ENCODE peak calls at places on chromosome 18, in ten cellular contexts. A is HS-5; O is astrocyte of the spinal cord; S is GM04503; N is GF-D8; M is D341Med; W is activated CD4-positive, CD25-positive, alpha-beta regulatory T cell treated with anti-CD3 and anti-CD28 coated beads, Interleukin-2, amount 50 U/mL, for 72 hours; J is mucosa of gallbladder; B is epithelial cell of proximal tubule; U is activated CD8-positive, alpha-beta memory T cell treated with anti-CD3 and anti-CD28 coated beads, Interleukin-2, amount 50 U/mL, for 4 hours. X is an unnamed sample.

GRCh38 chr18:44986933-44987332 is 306.2 kb downstream of the SETBP1 start:
- DNase-seq in W (no peak), N (no peak), J (no peak), U (no peak), A (no peak), S (no peak), B (no peak), O (no peak), M (no peak), X (no peak)

GRCh38 chr18:3499498-3499897 is 49.5 kb downstream of the TGIF1 start:
- DNase-seq in S (no peak), J (no peak), A (no peak), O (no peak), W (no peak), N (no peak), U (no peak), M (no peak), B (no peak), X (peak; percentile 48)

GRCh38 chr18:21110667-21111350 is 804 bp downstream of the ROCK1 start:
- DNase-seq in B (no peak), A (no peak), N (peak; percentile 69), O (peak; percentile 32), S (no peak), M (peak; percentile 79), J (peak; percentile 36), W (peak; percentile 68), U (peak; percentile 59), X (peak; percentile 28)

GRCh38 chr18:54269924-54270844 is 867 bp downstream of the POLI start:
- DNase-seq in A (no peak), O (peak; percentile 47), J (peak; percentile 41), U (peak; percentile 46), N (peak; percentile 65), M (no peak), S (no peak), B (no peak), W (peak; percentile 64), X (peak; percentile 76)

GRCh38 chr18:26756556-26756955 is 109.0 kb downstream of the AQP4 start:
- DNase-seq in O (no peak), B (no peak), U (no peak), S (no peak), W (no peak), N (no peak), A (no peak), J (no peak), M (no peak), X (no peak)

GRCh38 chr18:60537074-60537473 is 164.5 kb upstream of the MC4R start:
- DNase-seq in O (no peak), A (no peak), B (no peak), M (no peak), J (no peak), N (no peak), U (no peak), S (no peak), W (no peak), X (no peak)

GRCh38 chr18:58303363-58303762 is 259.3 kb downstream of the NEDD4L start:
- DNase-seq in B (no peak), O (no peak), S (no peak), A (no peak), J (no peak), W (no peak), U (no peak), N (no peak), M (no peak), X (no peak)

GRCh38 chr18:77366725-77367641 is 117.3 kb downstream of the GALR1 start:
- DNase-seq in B (no peak), O (peak; percentile 71), J (no peak), A (no peak), S (no peak), N (no peak), W (no peak), U (no peak), M (no peak), X (peak; percentile 81)

GRCh38 chr18:3932285-3932684 is 482.3 kb downstream of the TGIF1 start:
- DNase-seq in O (no peak), N (no peak), A (no peak), S (no peak), M (no peak), J (no peak), B (no peak), W (no peak), U (no peak), X (no peak)

GRCh38 chr18:48330016-48330991 is 78.9 kb downstream of the ZBTB7C start:
- DNase-seq in N (no peak), U (no peak), O (peak; percentile 90), A (peak; percentile 67), J (no peak), W (no peak), S (peak; percentile 54), B (peak; percentile 68), M (no peak), X (peak; percentile 83)

GRCh38 chr18:13225261-13225660 is 6.7 kb downstream of the LDLRAD4 start:
- DNase-seq in N (no peak), W (no peak), U (no peak), A (no peak), J (no peak), S (no peak), O (no peak), M (no peak), B (no peak), X (no peak)

GRCh38 chr18:46668135-46668534 is 11.1 kb upstream of the LOXHD1 start:
- DNase-seq in B (no peak), S (no peak), N (no peak), O (no peak), J (no peak), U (no peak), A (no peak), M (no peak), W (no peak), X (no peak)

GRCh38 chr18:34947711-34948125 is 93.5 kb upstream of the MAPRE2 start:
- DNase-seq in A (peak; percentile 55), S (no peak), U (no peak), O (peak; percentile 30), M (no peak), J (no peak), B (no peak), N (no peak), W (no peak), X (no peak)

GRCh38 chr18:13339653-13340052 is 121.1 kb downstream of the LDLRAD4 start:
- DNase-seq in U (no peak), S (no peak), M (no peak), B (no peak), O (no peak), J (no peak), A (no peak), N (no peak), W (no peak), X (no peak)

GRCh38 chr18:48161911-48162698 is 231.6 kb upstream of the SMAD2 start:
- DNase-seq in W (no peak), M (no peak), B (no peak), O (no peak), J (no peak), N (no peak), A (no peak), S (no peak), U (no peak), X (peak; percentile 39)